ENCODE peak calls at places on chromosomes 4 and X, in four cellular contexts. X, A, L and U are unnamed samples.

GRCh38 chr4:7564242-7564641 is 129.5 kb upstream of the PSAPL1 start:
- DNase-seq in X (peak; percentile 29), A (no peak), L (no peak), U (no peak)

GRCh38 chr4:141046255-141046654 is 87.0 kb downstream of the RNF150 start:
- DNase-seq in X (peak; percentile 32), A (peak; percentile 8), L (no peak), U (peak; percentile 59)

GRCh38 chrX:108123591-108124366 is 32.2 kb downstream of the ATG4A start:
- DNase-seq in X (no peak), A (no peak), L (no peak), U (no peak)

GRCh38 chr4:97994765-97995465 is 148.4 kb downstream of the STPG2 start:
- DNase-seq in X (no peak), A (no peak), L (no peak), U (no peak)

GRCh38 chr4:47031011-47031678 is at the start of gene GABRB1:
- DNase-seq in X (peak; percentile 78), A (peak; percentile 1), L (peak; percentile 22), U (peak; percentile 36)

GRCh38 chr4:61828960-61829359 is 628.8 kb downstream of the ADGRL3 start:
- DNase-seq in X (no peak), A (no peak), L (no peak), U (no peak)

GRCh38 chrX:139720136-139720535 is 12.2 kb upstream of the MCF2 start:
- DNase-seq in X (no peak), A (peak; percentile 34), L (no peak), U (peak; percentile 0)

GRCh38 chr4:168504526-168504925 is 7.7 kb downstream of the PALLD start:
- DNase-seq in X (no peak), A (no peak), L (no peak), U (no peak)

GRCh38 chr4:8575457-8575856 is 4.7 kb upstream of the GPR78 start:
- DNase-seq in X (no peak), A (no peak), L (no peak), U (no peak)

GRCh38 chr4:1218892-1219552 is 29.9 kb downstream of the CTBP1 start:
- DNase-seq in X (no peak), A (no peak), L (no peak), U (no peak)

GRCh38 chr4:37603070-37603468 is 83.1 kb downstream of the RELL1 start:
- DNase-seq in X (peak; percentile 83), A (peak; percentile 64), L (peak; percentile 82), U (peak; percentile 80)

GRCh38 chr4:2247128-2248043 is 5.5 kb upstream of the HAUS3 start:
- DNase-seq in X (peak; percentile 3), A (no peak), L (peak; percentile 17), U (no peak)

GRCh38 chr4:123616970-123617392 is 220.4 kb downstream of the SPRY1 start:
- DNase-seq in X (peak; percentile 74), A (no peak), L (peak; percentile 33), U (no peak)

GRCh38 chr4:186272699-186273370 is 6.8 kb downstream of the F11 start:
- DNase-seq in X (no peak), A (no peak), L (no peak), U (no peak)

GRCh38 chr4:179112441-179113170 is 1670.4 kb upstream of the AGA start:
- DNase-seq in X (no peak), A (no peak), L (no peak), U (no peak)

GRCh38 chrX:118347131-118347530 is 1.2 kb downstream of the WDR44 start:
- DNase-seq in X (peak; percentile 13), A (no peak), L (no peak), U (peak; percentile 34)

GRCh38 chr4:79429113-79430034 is 21.3 kb upstream of the GK2 start:
- DNase-seq in X (no peak), A (no peak), L (no peak), U (no peak)

GRCh38 chrX:153773741-153774575 is 6.9 kb upstream of the SRPK3 start:
- DNase-seq in X (no peak), A (no peak), L (peak; percentile 12), U (no peak)

GRCh38 chrX:29561417-29561816 is 653.9 kb upstream of the MAGEB2 start:
- DNase-seq in X (no peak), A (no peak), L (no peak), U (no peak)

GRCh38 chr4:959338-960139 is 13.8 kb downstream of the DGKQ start:
- DNase-seq in X (no peak), A (no peak), L (no peak), U (no peak)

GRCh38 chrX:21666679-21667078 is 8.5 kb upstream of the KLHL34 start:
- DNase-seq in X (no peak), A (no peak), L (no peak), U (no peak)

GRCh38 chrX:9668537-9668936 is 97.1 kb downstream of the GPR143 start:
- DNase-seq in X (no peak), A (no peak), L (no peak), U (no peak)

GRCh38 chr4:915041-915474 is 17.1 kb downstream of the GAK start:
- DNase-seq in X (no peak), A (no peak), L (no peak), U (no peak)

GRCh38 chr4:170011921-170012628 is 14.1 kb downstream of the MFAP3L start:
- DNase-seq in X (no peak), A (no peak), L (no peak), U (no peak)

GRCh38 chrX:27987862-27988646 is 6.8 kb upstream of the DCAF8L1 start:
- DNase-seq in X (peak; percentile 67), A (no peak), L (no peak), U (no peak)

GRCh38 chrX:56726609-56727008 is 2.4 kb upstream of the NBDY start:
- DNase-seq in X (peak; percentile 65), A (peak; percentile 67), L (no peak), U (no peak)

GRCh38 chr4:34181891-34182290 is 2062.4 kb downstream of the ARAP2 start:
- DNase-seq in X (no peak), A (peak; percentile 89), L (no peak), U (no peak)

GRCh38 chr4:89129080-89129640 is 17.8 kb downstream of the TIGD2 start:
- DNase-seq in X (no peak), A (peak; percentile 54), L (no peak), U (no peak)

GRCh38 chr4:89752932-89753598 is 83.9 kb downstream of the SNCA start:
- DNase-seq in X (peak; percentile 30), A (no peak), L (no peak), U (peak; percentile 16)

GRCh38 chr4:66562276-66562806 is 892.1 kb upstream of the EPHA5 start:
- DNase-seq in X (no peak), A (no peak), L (no peak), U (no peak)

GRCh38 chr4:4541040-4541631 is 712 bp downstream of the STX18 start:
- DNase-seq in X (peak; percentile 46), A (peak; percentile 41), L (peak; percentile 18), U (peak; percentile 30)

GRCh38 chr4:52841707-52842456 is 20.2 kb upstream of the RASL11B start:
- DNase-seq in X (no peak), A (no peak), L (no peak), U (no peak)

GRCh38 chrX:47704736-47705135 is 45.8 kb upstream of the UXT start:
- DNase-seq in X (no peak), A (no peak), L (no peak), U (no peak)

GRCh38 chr4:20490734-20491133 is 209.5 kb upstream of the PACRGL start:
- DNase-seq in X (no peak), A (no peak), L (no peak), U (no peak)

GRCh38 chr4:7595883-7596535 is 161.3 kb upstream of the PSAPL1 start:
- DNase-seq in X (no peak), A (no peak), L (no peak), U (no peak)

GRCh38 chrX:155263854-155264628 is at the start of gene RAB39B:
- DNase-seq in X (peak; percentile 61), A (peak; percentile 74), L (peak; percentile 37), U (peak; percentile 30)
- TF ChIP-seq CTCF in X (peak; percentile 14), A (peak; percentile 10), L (no peak), U (no peak)

DNA sequence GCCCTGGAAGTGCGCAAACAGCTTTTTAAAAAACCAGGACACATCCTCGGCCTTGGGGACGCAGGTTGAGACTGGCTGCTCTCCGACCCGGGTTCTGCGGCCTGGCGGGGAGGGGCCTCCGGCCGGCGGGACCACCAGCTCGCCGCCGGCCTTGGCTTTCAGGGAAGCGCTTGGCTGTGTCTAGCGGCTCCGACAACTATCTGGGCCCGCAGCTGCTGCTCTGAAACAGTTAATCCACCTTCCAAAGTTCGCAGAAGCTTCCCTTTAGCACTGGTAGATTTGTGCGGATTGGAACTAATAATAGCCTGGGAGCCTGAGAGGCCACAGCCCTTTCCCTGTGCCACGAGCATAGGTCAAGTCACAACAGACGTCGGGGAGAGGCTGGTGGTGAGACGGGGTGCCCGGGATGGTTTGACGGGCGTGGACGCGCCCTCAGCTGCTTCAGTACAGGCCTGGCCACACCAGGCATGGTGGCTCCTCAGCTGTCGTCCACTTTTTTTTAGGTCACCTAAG is 1.2 kb upstream of the SEL1L3 start:
- DNase-seq in X (no peak), A (no peak), L (no peak), U (no peak)
- H3K27ac ChIP-seq in X (peak overlapping the region; percentile 53), A (peak overlapping the region; percentile 89), L (no peak overlapping the region), U (no peak overlapping the region)

GRCh38 chrX:8366491-8366890 is 98.1 kb upstream of the VCX3B start:
- DNase-seq in X (no peak), A (no peak), L (no peak), U (no peak)

GRCh38 chrX:8364369-8365141 is 100.1 kb upstream of the VCX3B start:
- DNase-seq in X (peak; percentile 20), A (peak; percentile 15), L (no peak), U (peak; percentile 1)
- TF ChIP-seq CTCF in X (peak; percentile 31), A (peak; percentile 9), L (peak; percentile 42), U (no peak)

GRCh38 chrX:46573896-46574336 is 351 bp downstream of the CHST7 start:
- DNase-seq in X (peak; percentile 57), A (peak; percentile 83), L (peak; percentile 26), U (no peak)
- H3K27ac ChIP-seq in X (no peak overlapping the region), A (peak overlapping the region; percentile 88), L (peak overlapping the region; percentile 46), U (peak overlapping the region; percentile 51)

GRCh38 chr4:13953083-13953482 is 325.6 kb upstream of the BOD1L1 start:
- DNase-seq in X (no peak), A (no peak), L (no peak), U (no peak)
- TF ChIP-seq CTCF in X (no peak), A (no peak), L (no peak), U (no peak)

GRCh38 chrX:40094900-40095587 is 2.7 kb downstream of the BCOR start:
- DNase-seq in X (no peak), A (no peak), L (no peak), U (no peak)
- H3K27ac ChIP-seq in X (peak overlapping the region; percentile 88), A (peak overlapping the region; percentile 98), L (peak overlapping the region; percentile 91), U (peak overlapping the region; percentile 87)

GRCh38 chr4:144611850-144612249 is 34.1 kb upstream of the HHIP start:
- DNase-seq in X (peak; percentile 23), A (peak; percentile 9), L (no peak), U (peak; percentile 6)
- TF ChIP-seq CTCF in X (peak; percentile 31), A (no peak), L (no peak), U (no peak)

GRCh38 chrX:19683358-19683757 is 168.1 kb upstream of the MAP3K15 start:
- DNase-seq in X (no peak), A (no peak), L (no peak), U (no peak)
- H3K27ac ChIP-seq in X (no peak overlapping the region), A (peak overlapping the region; percentile 68), L (no peak overlapping the region), U (no peak overlapping the region)